ENCODE peak calls at places on chromosome 21, in four cellular contexts. One of them, this sample, is unnamed.

GRCh38 chr21:37815893-37816292 is 100.4 kb downstream of the KCNJ6 start:
- ATAC-seq in lower lobe of right lung: peak
- ATAC-seq in mucosa of descending colon: no peak
- ATAC-seq in heart left ventricle: no peak
- ATAC-seq in this sample: no peak

GRCh38 chr21:45051580-45052434 is 22.6 kb upstream of the ADARB1 start:
- ATAC-seq in lower lobe of right lung: no peak
- ATAC-seq in mucosa of descending colon: no peak
- ATAC-seq in heart left ventricle: no peak
- ATAC-seq in this sample: no peak

GRCh38 chr21:37219766-37220432 is 47.2 kb downstream of the VPS26C start:
- ATAC-seq in lower lobe of right lung: no peak
- ATAC-seq in mucosa of descending colon: no peak
- ATAC-seq in heart left ventricle: no peak
- ATAC-seq in this sample: no peak

GRCh38 chr21:32094792-32095191 is 184.1 kb downstream of the MIS18A start:
- ATAC-seq in lower lobe of right lung: no peak
- ATAC-seq in mucosa of descending colon: peak
- ATAC-seq in heart left ventricle: peak
- ATAC-seq in this sample: no peak

GRCh38 chr21:45001134-45002095 is 61.6 kb downstream of the SLX9 start:
- ATAC-seq in lower lobe of right lung: no peak
- ATAC-seq in mucosa of descending colon: no peak
- ATAC-seq in heart left ventricle: peak
- ATAC-seq in this sample: peak

GRCh38 chr21:45270306-45270821 is 17.3 kb downstream of the POFUT2 start:
- ATAC-seq in lower lobe of right lung: no peak
- ATAC-seq in mucosa of descending colon: no peak
- ATAC-seq in heart left ventricle: no peak
- ATAC-seq in this sample: no peak

GRCh38 chr21:25638634-25639166 is 358 bp upstream of the JAM2 start:
- ATAC-seq in lower lobe of right lung: no peak
- ATAC-seq in mucosa of descending colon: no peak
- ATAC-seq in heart left ventricle: peak
- ATAC-seq in this sample: peak

GRCh38 chr21:34152500-34152899 is 79.1 kb downstream of the MRPS6 start:
- ATAC-seq in lower lobe of right lung: no peak
- ATAC-seq in mucosa of descending colon: no peak
- ATAC-seq in heart left ventricle: no peak
- ATAC-seq in this sample: no peak

GRCh38 chr21:31335957-31336738 is 7.9 kb downstream of the TIAM1 start:
- ATAC-seq in lower lobe of right lung: no peak
- ATAC-seq in mucosa of descending colon: peak
- ATAC-seq in heart left ventricle: peak
- ATAC-seq in this sample: peak

GRCh38 chr21:45138199-45139002 is 64.0 kb downstream of the ADARB1 start:
- ATAC-seq in lower lobe of right lung: peak
- ATAC-seq in mucosa of descending colon: peak
- ATAC-seq in heart left ventricle: peak
- ATAC-seq in this sample: no peak

GRCh38 chr21:35048183-35048601 is 910 bp downstream of the RUNX1 start:
- ATAC-seq in lower lobe of right lung: peak
- ATAC-seq in mucosa of descending colon: peak
- ATAC-seq in heart left ventricle: no peak
- ATAC-seq in this sample: no peak

GRCh38 chr21:42668193-42668592 is 14.8 kb downstream of the PDE9A start:
- ATAC-seq in lower lobe of right lung: no peak
- ATAC-seq in mucosa of descending colon: no peak
- ATAC-seq in heart left ventricle: no peak
- ATAC-seq in this sample: no peak

GRCh38 chr21:39888848-39889247 is 21.6 kb downstream of the PCP4 start:
- ATAC-seq in lower lobe of right lung: no peak
- ATAC-seq in mucosa of descending colon: no peak
- ATAC-seq in heart left ventricle: no peak
- ATAC-seq in this sample: no peak

GRCh38 chr21:41418956-41419680 is 6.9 kb upstream of the MX1 start:
- ATAC-seq in lower lobe of right lung: no peak
- ATAC-seq in mucosa of descending colon: no peak
- ATAC-seq in heart left ventricle: no peak
- ATAC-seq in this sample: no peak

GRCh38 chr21:38913120-38913975 is 107.6 kb downstream of the ETS2 start:
- ATAC-seq in lower lobe of right lung: peak
- ATAC-seq in mucosa of descending colon: peak
- ATAC-seq in heart left ventricle: peak
- ATAC-seq in this sample: peak

GRCh38 chr21:44262338-44263048 is 796 bp upstream of the DNMT3L start:
- ATAC-seq in lower lobe of right lung: no peak
- ATAC-seq in mucosa of descending colon: no peak
- ATAC-seq in heart left ventricle: no peak
- ATAC-seq in this sample: no peak

GRCh38 chr21:35096959-35097358 is 47.9 kb upstream of the RUNX1 start:
- ATAC-seq in lower lobe of right lung: no peak
- ATAC-seq in mucosa of descending colon: no peak
- ATAC-seq in heart left ventricle: no peak
- ATAC-seq in this sample: no peak

GRCh38 chr21:17903929-17904639 is 84.9 kb upstream of the C21orf91 start:
- ATAC-seq in lower lobe of right lung: no peak
- ATAC-seq in mucosa of descending colon: no peak
- ATAC-seq in heart left ventricle: no peak
- ATAC-seq in this sample: no peak

GRCh38 chr21:32624726-32625125 is 12.5 kb upstream of the CFAP298 start:
- ATAC-seq in lower lobe of right lung: no peak
- ATAC-seq in mucosa of descending colon: no peak
- ATAC-seq in heart left ventricle: no peak
- ATAC-seq in this sample: no peak

GRCh38 chr21:36718951-36719501 is 20.1 kb downstream of the SIM2 start:
- ATAC-seq in lower lobe of right lung: peak
- ATAC-seq in mucosa of descending colon: peak
- ATAC-seq in heart left ventricle: no peak
- ATAC-seq in this sample: no peak

GRCh38 chr21:17402885-17403477 is 109.9 kb upstream of the CXADR start:
- ATAC-seq in lower lobe of right lung: peak
- ATAC-seq in mucosa of descending colon: no peak
- ATAC-seq in heart left ventricle: no peak
- ATAC-seq in this sample: no peak

GRCh38 chr21:42962360-42963007 is 11.9 kb upstream of the PKNOX1 start:
- ATAC-seq in lower lobe of right lung: no peak
- ATAC-seq in mucosa of descending colon: no peak
- ATAC-seq in heart left ventricle: no peak
- ATAC-seq in this sample: no peak

GRCh38 chr21:39842741-39843146 is 24.5 kb upstream of the PCP4 start:
- ATAC-seq in lower lobe of right lung: no peak
- ATAC-seq in mucosa of descending colon: no peak
- ATAC-seq in heart left ventricle: no peak
- ATAC-seq in this sample: no peak

GRCh38 chr21:15586752-15587436 is 142.9 kb upstream of the USP25 start:
- ATAC-seq in lower lobe of right lung: no peak
- ATAC-seq in mucosa of descending colon: peak
- ATAC-seq in heart left ventricle: no peak
- ATAC-seq in this sample: no peak

GRCh38 chr21:38472709-38473108 is 25.6 kb downstream of the ERG start:
- ATAC-seq in lower lobe of right lung: peak
- ATAC-seq in mucosa of descending colon: no peak
- ATAC-seq in heart left ventricle: peak
- ATAC-seq in this sample: no peak

GRCh38 chr21:29300547-29301138 is 1.9 kb downstream of the BACH1 start:
- ATAC-seq in lower lobe of right lung: no peak
- ATAC-seq in mucosa of descending colon: no peak
- ATAC-seq in heart left ventricle: no peak
- ATAC-seq in this sample: no peak

GRCh38 chr21:21159253-21159899 is 161.2 kb downstream of the NCAM2 start:
- ATAC-seq in lower lobe of right lung: no peak
- ATAC-seq in mucosa of descending colon: no peak
- ATAC-seq in heart left ventricle: no peak
- ATAC-seq in this sample: no peak

GRCh38 chr21:14739590-14739989 is 193.5 kb upstream of the SAMSN1 start:
- ATAC-seq in lower lobe of right lung: no peak
- ATAC-seq in mucosa of descending colon: no peak
- ATAC-seq in heart left ventricle: no peak
- ATAC-seq in this sample: no peak

GRCh38 chr21:43930074-43930847 is 65.2 kb downstream of the AGPAT3 start:
- ATAC-seq in lower lobe of right lung: no peak
- ATAC-seq in mucosa of descending colon: no peak
- ATAC-seq in heart left ventricle: no peak
- ATAC-seq in this sample: no peak

GRCh38 chr21:42113926-42114409 is 42.9 kb downstream of the UMODL1 start:
- ATAC-seq in lower lobe of right lung: peak
- ATAC-seq in mucosa of descending colon: no peak
- ATAC-seq in heart left ventricle: peak
- ATAC-seq in this sample: peak

GRCh38 chr21:38140192-38140905 is 116.4 kb upstream of the KCNJ15 start:
- ATAC-seq in lower lobe of right lung: peak
- ATAC-seq in mucosa of descending colon: no peak
- ATAC-seq in heart left ventricle: peak
- ATAC-seq in this sample: no peak

GRCh38 chr21:42781150-42781980 is 98.0 kb downstream of the WDR4 start:
- ATAC-seq in lower lobe of right lung: peak
- ATAC-seq in mucosa of descending colon: peak
- ATAC-seq in heart left ventricle: peak
- ATAC-seq in this sample: no peak

GRCh38 chr21:42291003-42291750 is 24.0 kb downstream of the TFF3 start:
- ATAC-seq in lower lobe of right lung: no peak
- ATAC-seq in mucosa of descending colon: peak
- ATAC-seq in heart left ventricle: no peak
- ATAC-seq in this sample: no peak

GRCh38 chr21:34857874-34858273 is 189.1 kb downstream of the CLIC6 start:
- ATAC-seq in lower lobe of right lung: no peak
- ATAC-seq in mucosa of descending colon: no peak
- ATAC-seq in heart left ventricle: no peak
- ATAC-seq in this sample: no peak

This sample was measured in gastroesophageal sphincter.